ENCODE peak calls at places on chromosomes 4 and X, in four cellular contexts. O is brain microvascular endothelial cell, S is fibroblast of lung, H is right lobe of liver. J is an unnamed sample.

GRCh38 chr4:117983541-117984451 is 50.5 kb upstream of the NDST3 start:
- DNase-seq in O (no peak), S (peak), H (no peak), J (no peak)

GRCh38 chr4:133188433-133189175 is 39.5 kb downstream of the PCDH10 start:
- DNase-seq in O (no peak), S (no peak), H (no peak), J (no peak)

GRCh38 chrX:135295238-135295943 is 13.9 kb upstream of the ETDC start:
- DNase-seq in O (peak), S (peak), H (peak), J (no peak)

GRCh38 chr4:87375719-87376291 is 15.2 kb downstream of the HSD17B11 start:
- DNase-seq in O (peak), S (peak), H (no peak), J (peak)

GRCh38 chr4:124526760-124527159 is 185.8 kb downstream of the ANKRD50 start:
- DNase-seq in O (no peak), S (no peak), H (no peak), J (no peak)

GRCh38 chrX:107273795-107274194 is 67.4 kb downstream of the DNAAF6 start:
- DNase-seq in O (no peak), S (no peak), H (no peak), J (no peak)

GRCh38 chr4:92864176-92864575 is 560.4 kb downstream of the GRID2 start:
- DNase-seq in O (no peak), S (no peak), H (no peak), J (no peak)

GRCh38 chr4:25787891-25788331 is 74.9 kb downstream of the SEL1L3 start:
- DNase-seq in O (no peak), S (peak), H (no peak), J (no peak)

GRCh38 chrX:103628386-103629290 is at the start of gene TCEAL1:
- DNase-seq in O (peak), S (peak), H (peak), J (no peak)

GRCh38 chr4:185644408-185644807 is 109.1 kb upstream of the PDLIM3 start:
- DNase-seq in O (no peak), S (no peak), H (no peak), J (no peak)

GRCh38 chrX:66013195-66013816 is 26.6 kb downstream of the VSIG4 start:
- DNase-seq in O (no peak), S (no peak), H (no peak), J (no peak)

GRCh38 chr4:8871417-8872401 is at the start of gene HMX1:
- DNase-seq in O (no peak), S (no peak), H (no peak), J (no peak)

GRCh38 chr4:186669159-186669720 is 54.4 kb downstream of the FAT1 start:
- DNase-seq in O (peak), S (peak), H (no peak), J (peak)

GRCh38 chr4:140252742-140253555 is 99.0 kb upstream of the MAML3 start:
- DNase-seq in O (peak), S (peak), H (peak), J (no peak)

GRCh38 chr4:93718233-93718632 is 110.3 kb upstream of the ATOH1 start:
- DNase-seq in O (no peak), S (no peak), H (no peak), J (no peak)

GRCh38 chrX:155779831-155780230 is 101.3 kb upstream of the VAMP7 start:
- DNase-seq in O (no peak), S (no peak), H (no peak), J (no peak)

GRCh38 chr4:155079866-155080265 is 128.6 kb upstream of the NPY2R start:
- DNase-seq in O (peak), S (peak), H (no peak), J (no peak)

GRCh38 chr4:138199568-138200235 is 42.4 kb downstream of the SLC7A11 start:
- DNase-seq in O (no peak), S (peak), H (no peak), J (no peak)

GRCh38 chr4:142356797-142357196 is 489.3 kb downstream of the INPP4B start:
- DNase-seq in O (no peak), S (no peak), H (no peak), J (no peak)
- TF ChIP-seq CTCF in O (no peak), S (no peak), H (no peak), J (peak)

GRCh38 chr4:164946810-164947209 is 30.6 kb downstream of the TRIM61 start:
- DNase-seq in O (no peak), S (no peak), H (no peak), J (no peak)

GRCh38 chr4:164948943-164949342 is 28.5 kb downstream of the TRIM61 start:
- DNase-seq in O (no peak), S (no peak), H (no peak), J (no peak)

GRCh38 chr4:164945146-164945545 is 32.3 kb downstream of the TRIM61 start:
- DNase-seq in O (no peak), S (no peak), H (no peak), J (no peak)

GRCh38 chr4:164952551-164952950 is 24.9 kb downstream of the TRIM61 start:
- DNase-seq in O (no peak), S (no peak), H (no peak), J (no peak)

GRCh38 chr4:164949448-164950118 is 27.9 kb downstream of the TRIM61 start:
- DNase-seq in O (no peak), S (no peak), H (no peak), J (no peak)
- TF ChIP-seq CTCF in O (peak), S (no peak), H (no peak), J (no peak)

GRCh38 chr4:54386693-54387092 is 157.6 kb downstream of the PDGFRA start:
- DNase-seq in O (no peak), S (no peak), H (no peak), J (no peak)

GRCh38 chr4:54382623-54383022 is 153.5 kb downstream of the PDGFRA start:
- DNase-seq in O (no peak), S (no peak), H (no peak), J (no peak)

GRCh38 chr4:54386270-54386669 is 157.2 kb downstream of the PDGFRA start:
- DNase-seq in O (no peak), S (no peak), H (no peak), J (no peak)

GRCh38 chr4:54384152-54384551 is 155.1 kb downstream of the PDGFRA start:
- DNase-seq in O (no peak), S (no peak), H (no peak), J (no peak)

DNA sequence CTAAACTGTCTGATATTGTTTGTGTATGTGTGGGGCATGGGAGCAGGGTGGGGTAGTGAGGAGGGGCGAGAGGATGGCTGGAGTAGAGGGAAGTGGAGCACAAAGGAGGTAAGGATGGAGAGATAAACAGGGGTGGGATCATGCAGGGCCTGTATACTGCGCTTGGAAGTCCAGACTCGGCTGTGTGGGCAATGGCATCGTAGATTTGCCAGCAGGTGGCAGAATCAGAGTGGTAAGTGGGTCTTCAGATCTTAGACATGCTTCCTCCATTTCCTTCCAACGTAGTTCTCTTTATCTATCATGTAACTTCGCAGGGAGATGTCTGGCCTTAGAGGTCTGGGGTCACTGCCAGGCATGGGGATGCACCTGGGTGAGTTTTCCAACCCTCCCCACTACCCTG is 155.5 kb downstream of the PDGFRA start:
- DNase-seq in O (peak), S (peak), H (no peak), J (peak)
- TF ChIP-seq CTCF in O (peak), S (peak), H (no peak), J (peak)

DNA sequence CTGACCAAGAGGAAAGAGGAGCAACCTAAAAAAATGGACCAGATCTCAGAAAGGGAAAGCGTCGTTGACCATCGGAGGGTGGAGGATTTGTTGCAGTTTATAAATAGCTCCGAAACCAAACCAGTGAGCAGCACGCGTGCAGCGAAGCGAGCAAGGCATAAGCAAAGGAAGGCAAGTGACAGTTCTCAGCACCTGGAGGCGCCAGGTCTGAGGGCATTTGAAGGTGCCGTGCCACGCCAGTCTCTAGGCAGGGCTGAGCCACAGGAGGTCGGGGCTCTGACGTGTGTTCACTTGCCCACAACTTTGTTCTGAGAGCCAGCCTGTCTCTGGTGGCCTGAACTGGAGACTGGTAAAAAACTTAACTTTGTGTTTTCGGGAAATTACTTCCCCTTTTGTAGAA is 59.7 kb downstream of the TNIP2 start:
- DNase-seq in O (no peak), S (no peak), H (no peak), J (no peak)
- TF ChIP-seq CTCF in O (no peak), S (no peak), H (no peak), J (no peak)

J was measured in HFFc6.